ENCODE peak calls at places on chromosomes 6 and 20, in seven cellular contexts. Y is HCT116, O is K562, H is SK-N-SH, D is GM12878, S is H1, Z is HepG2. E is an unnamed sample.

GRCh38 chr6:18538315-18538714 is 151.2 kb downstream of the RNF144B start:
- DNase-seq in Y (no peak), O (no peak), H (no peak), D (no peak), S (no peak), Z (no peak), E (no peak)

GRCh38 chr6:1625926-1626413 is 16.3 kb downstream of the FOXC1 start:
- DNase-seq in Y (no peak), O (no peak), H (no peak), D (no peak), S (no peak), Z (no peak), E (no peak)

GRCh38 chr6:157658301-157658700 is 164.7 kb upstream of the SNX9 start:
- DNase-seq in Y (no peak), O (no peak), H (no peak), D (no peak), S (no peak), Z (no peak), E (no peak)

GRCh38 chr20:36035720-36036119 is 67.3 kb downstream of the CNBD2 start:
- DNase-seq in Y (no peak), O (no peak), H (no peak), D (no peak), S (no peak), Z (no peak), E (no peak)

GRCh38 chr6:75202676-75203131 is 3.1 kb downstream of the COL12A1 start:
- DNase-seq in Y (no peak), O (no peak), H (peak), D (no peak), S (peak), Z (no peak), E (no peak)

GRCh38 chr6:157236040-157236725 is 87.1 kb downstream of the TMEM242 start:
- DNase-seq in Y (no peak), O (no peak), H (no peak), D (no peak), S (peak), Z (no peak), E (no peak)

GRCh38 chr6:168703970-168704369 is 263.0 kb downstream of the SMOC2 start:
- DNase-seq in Y (no peak), O (no peak), H (no peak), D (no peak), S (no peak), Z (no peak), E (no peak)

GRCh38 chr6:126614642-126615504 is 275.0 kb downstream of the CENPW start:
- DNase-seq in Y (no peak), O (no peak), H (no peak), D (no peak), S (peak), Z (peak), E (no peak)

GRCh38 chr6:49370518-49370917 is 92.5 kb downstream of the MMUT start:
- DNase-seq in Y (no peak), O (no peak), H (peak), D (no peak), S (no peak), Z (no peak), E (no peak)

GRCh38 chr6:50318536-50318935 is 268.8 kb upstream of the DEFB112 start:
- DNase-seq in Y (no peak), O (no peak), H (no peak), D (no peak), S (no peak), Z (no peak), E (no peak)

GRCh38 chr20:44494266-44494665 is 18.6 kb downstream of the TTPAL start:
- DNase-seq in Y (no peak), O (no peak), H (no peak), D (no peak), S (no peak), Z (no peak), E (no peak)

GRCh38 chr6:1311400-1312192 is at the start of gene FOXQ1:
- DNase-seq in Y (peak), O (no peak), H (peak), D (no peak), S (peak), Z (peak), E (no peak)

GRCh38 chr6:88167625-88167937 is 1.4 kb upstream of the CNR1 start:
- DNase-seq in Y (no peak), O (no peak), H (no peak), D (no peak), S (no peak), Z (no peak), E (no peak)

GRCh38 chr20:43507150-43508080 is at the start of gene L3MBTL1:
- DNase-seq in Y (peak), O (peak), H (peak), D (no peak), S (peak), Z (peak), E (no peak)

GRCh38 chr20:63699466-63700198 is 3.2 kb downstream of the TNFRSF6B start:
- DNase-seq in Y (no peak), O (no peak), H (peak), D (no peak), S (no peak), Z (no peak), E (no peak)

GRCh38 chr20:58712116-58712822 is 19.7 kb downstream of the NPEPL1 start:
- DNase-seq in Y (no peak), O (no peak), H (peak), D (no peak), S (peak), Z (no peak), E (no peak)

GRCh38 chr6:97524846-97525245 is 241.8 kb upstream of the MMS22L start:
- DNase-seq in Y (no peak), O (no peak), H (no peak), D (no peak), S (peak), Z (no peak), E (no peak)

GRCh38 chr6:25582101-25582500 is 69.9 kb upstream of the SCGN start:
- DNase-seq in Y (no peak), O (no peak), H (no peak), D (no peak), S (no peak), Z (no peak), E (no peak)

GRCh38 chr6:127457444-127458064 is 1.6 kb downstream of the KIAA0408 start:
- DNase-seq in Y (no peak), O (no peak), H (no peak), D (no peak), S (no peak), Z (no peak), E (no peak)

GRCh38 chr6:118678866-118679265 is 27.5 kb upstream of the CEP85L start:
- DNase-seq in Y (no peak), O (no peak), H (no peak), D (no peak), S (no peak), Z (no peak), E (no peak)

GRCh38 chr6:142868917-142869316 is 76.1 kb downstream of the HIVEP2 start:
- DNase-seq in Y (no peak), O (no peak), H (no peak), D (no peak), S (no peak), Z (peak), E (no peak)

DNA sequence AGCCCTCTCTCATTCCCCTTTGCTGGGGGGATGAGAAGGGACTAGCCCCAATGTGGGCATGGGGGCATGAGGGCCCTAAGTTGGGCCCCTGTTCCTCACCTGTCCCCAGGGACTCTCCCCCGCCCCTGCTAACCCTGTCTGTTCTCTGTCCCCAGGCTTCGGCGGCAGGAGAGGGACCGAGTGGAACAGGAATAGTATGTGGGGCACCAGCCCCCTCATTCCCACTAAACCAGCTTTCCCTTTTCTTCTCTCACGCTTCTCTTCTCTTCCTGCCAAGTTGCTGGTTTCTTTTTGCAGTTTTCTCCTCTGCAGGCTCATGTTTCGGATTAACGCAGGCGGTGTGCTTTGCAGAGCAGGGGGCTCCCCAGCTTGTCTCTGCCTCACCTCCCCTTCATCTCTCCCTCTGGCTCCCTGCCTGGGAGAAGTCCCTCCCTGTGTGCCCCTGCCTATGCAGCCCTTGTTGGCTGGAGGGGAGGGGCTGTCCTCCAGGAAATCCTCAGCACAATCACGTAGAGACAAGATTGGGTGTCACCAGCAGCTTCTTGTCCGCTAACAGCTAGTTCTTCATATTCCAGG is 7.9 kb downstream of the TMEM63B start:
- DNase-seq in Y (no peak), O (no peak), H (no peak), D (no peak), S (no peak), Z (no peak), E (no peak)
- TF ChIP-seq SIN3A in Y (no peak), O (no peak), H (no peak), D (no peak), S (no peak), Z (no peak), E (no peak)

DNA sequence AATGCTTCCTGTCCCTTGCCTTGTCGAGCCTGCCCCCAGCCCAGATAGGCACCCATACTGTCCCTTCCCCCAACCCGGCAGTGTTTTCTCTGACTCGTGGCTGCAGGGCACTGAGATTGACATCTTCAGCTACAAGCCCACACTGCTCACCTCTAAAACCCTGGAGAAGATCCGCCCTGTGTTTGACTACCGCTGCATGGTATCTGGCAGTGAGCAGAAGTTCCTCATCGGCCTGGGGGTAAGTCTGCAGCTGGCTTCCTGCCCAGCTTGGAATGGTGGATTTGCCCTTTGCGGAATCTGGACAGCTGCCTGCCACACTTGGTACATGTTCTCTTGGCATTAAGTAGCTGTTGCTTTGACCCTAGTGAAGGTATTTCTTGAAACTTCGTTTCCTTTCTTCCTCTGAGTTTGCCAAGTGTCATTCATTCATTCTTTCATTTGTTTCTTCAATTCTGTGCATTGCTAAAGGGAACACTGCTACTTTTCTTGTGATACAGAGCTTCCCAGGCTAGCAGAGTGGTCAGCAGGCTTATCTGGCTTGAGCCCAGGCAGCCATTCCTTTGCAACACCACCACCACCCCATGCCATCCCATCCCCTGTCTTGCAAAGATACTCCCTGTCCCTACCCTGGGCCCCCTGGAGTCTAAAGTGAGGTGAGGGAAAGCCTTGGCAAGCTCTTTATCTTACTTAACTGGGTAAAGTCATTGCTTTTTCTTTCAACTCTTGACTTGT is 26.2 kb downstream of the CCDC167 start:
- DNase-seq in Y (no peak), O (no peak), H (peak), D (no peak), S (no peak), Z (no peak), E (no peak)
- TF ChIP-seq SIN3A in Y (no peak), O (no peak), H (peak), D (no peak), S (no peak), Z (no peak), E (no peak)

GRCh38 chr6:15908871-15909270 is 220.0 kb upstream of the MYLIP start:
- DNase-seq in Y (no peak), O (no peak), H (no peak), D (no peak), S (no peak), Z (no peak), E (no peak)

GRCh38 chr6:15905488-15906392 is 223.1 kb upstream of the MYLIP start:
- DNase-seq in Y (no peak), O (peak), H (no peak), D (no peak), S (no peak), Z (no peak), E (no peak)

GRCh38 chr6:15906393-15906976 is 222.4 kb upstream of the MYLIP start:
- DNase-seq in Y (no peak), O (no peak), H (no peak), D (no peak), S (no peak), Z (no peak), E (no peak)

GRCh38 chr6:15909290-15910070 is 219.4 kb upstream of the MYLIP start:
- DNase-seq in Y (no peak), O (no peak), H (no peak), D (no peak), S (no peak), Z (no peak), E (no peak)

GRCh38 chr6:15907914-15908518 is 220.9 kb upstream of the MYLIP start:
- DNase-seq in Y (no peak), O (peak), H (peak), D (no peak), S (no peak), Z (no peak), E (no peak)
- TF ChIP-seq SIN3A in Y (no peak), O (no peak), H (no peak), D (no peak), S (no peak), Z (no peak), E (no peak)

GRCh38 chr20:34209111-34209510 is 32.1 kb upstream of the ASIP start:
- DNase-seq in Y (no peak), O (no peak), H (no peak), D (no peak), S (no peak), Z (no peak), E (no peak)

GRCh38 chr20:34213213-34213612 is 28.0 kb upstream of the ASIP start:
- DNase-seq in Y (no peak), O (no peak), H (no peak), D (no peak), S (no peak), Z (no peak), E (no peak)

GRCh38 chr20:34211591-34211990 is 29.6 kb upstream of the ASIP start:
- DNase-seq in Y (no peak), O (no peak), H (no peak), D (no peak), S (no peak), Z (no peak), E (no peak)

GRCh38 chr20:34215711-34216381 is 25.4 kb upstream of the ASIP start:
- DNase-seq in Y (peak), O (peak), H (peak), D (no peak), S (peak), Z (peak), E (no peak)

GRCh38 chr20:34210271-34210670 is 31.0 kb upstream of the ASIP start:
- DNase-seq in Y (no peak), O (no peak), H (no peak), D (no peak), S (no peak), Z (no peak), E (no peak)
- TF ChIP-seq SIN3A in Y (no peak), O (no peak), H (no peak), D (no peak), S (no peak), Z (no peak), E (no peak)

DNA sequence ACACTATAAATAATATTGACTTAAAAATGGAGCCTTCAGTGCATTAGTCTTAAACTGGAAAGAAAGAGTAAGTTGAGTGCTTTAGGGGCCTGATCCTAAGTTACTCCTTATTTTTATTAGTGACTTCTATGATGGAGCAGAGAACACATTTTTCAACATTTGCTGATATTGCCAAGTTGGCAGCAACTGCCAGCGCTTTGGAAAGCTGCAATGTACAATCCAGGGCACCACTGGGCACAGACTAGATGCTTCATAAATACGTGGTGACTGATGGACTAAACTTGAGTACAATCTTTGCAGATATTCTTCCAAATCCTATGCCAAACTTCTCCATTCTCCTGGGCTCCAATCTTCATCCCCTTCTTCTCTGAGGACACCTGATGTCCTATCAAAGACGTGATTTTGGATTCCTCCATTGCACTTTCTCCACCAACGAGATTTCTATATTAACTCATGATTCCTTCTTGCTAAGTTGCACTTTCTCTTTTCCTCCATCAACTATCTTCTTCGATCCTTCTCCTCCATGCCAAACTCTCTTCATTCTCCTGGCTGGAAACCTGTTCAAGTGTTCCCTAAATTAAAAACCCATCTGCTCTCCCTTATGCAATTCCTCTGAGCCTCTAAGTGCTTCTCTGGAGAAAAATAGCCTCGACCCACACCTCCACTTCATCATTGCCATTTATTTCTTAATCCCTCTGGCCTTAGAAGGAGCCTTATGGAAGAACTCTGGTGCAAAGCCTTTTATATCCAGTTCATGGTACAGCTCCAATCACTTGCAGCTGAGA is 28.5 kb upstream of the PAK5 start:
- DNase-seq in Y (no peak), O (no peak), H (no peak), D (no peak), S (no peak), Z (no peak), E (no peak)
- TF ChIP-seq SIN3A in Y (no peak), O (no peak), H (no peak), D (no peak), S (no peak), Z (no peak), E (no peak)

E was measured in Panc1.